ENCODE peak calls at places on chromosome 13, in five cellular contexts. One of them, this sample, is unnamed.

GRCh38 chr13:91482427-91482826 is 84.0 kb downstream of the GPC5 start:
- DNase-seq in epithelial cell of esophagus: no peak
- DNase-seq in dorsolateral prefrontal cortex: no peak
- DNase-seq in bronchial epithelial cell: no peak
- DNase-seq in heart left ventricle: no peak
- DNase-seq in this sample: no peak

GRCh38 chr13:48412881-48413351 is at the start of gene LPAR6:
- DNase-seq in bronchial epithelial cell: peak
- DNase-seq in dorsolateral prefrontal cortex: no peak
- DNase-seq in heart left ventricle: no peak
- DNase-seq in epithelial cell of esophagus: peak
- DNase-seq in this sample: no peak

GRCh38 chr13:86633346-86633745 is 834.1 kb upstream of the SLITRK6 start:
- DNase-seq in heart left ventricle: no peak
- DNase-seq in bronchial epithelial cell: no peak
- DNase-seq in dorsolateral prefrontal cortex: no peak
- DNase-seq in epithelial cell of esophagus: no peak
- DNase-seq in this sample: no peak

GRCh38 chr13:112657850-112658445 is 31.9 kb upstream of the ATP11A start:
- DNase-seq in bronchial epithelial cell: peak
- DNase-seq in heart left ventricle: peak
- DNase-seq in epithelial cell of esophagus: peak
- DNase-seq in dorsolateral prefrontal cortex: no peak
- DNase-seq in this sample: no peak

GRCh38 chr13:111130111-111130508 is 15.0 kb downstream of the ARHGEF7 start:
- DNase-seq in dorsolateral prefrontal cortex: no peak
- DNase-seq in heart left ventricle: no peak
- DNase-seq in epithelial cell of esophagus: no peak
- DNase-seq in bronchial epithelial cell: no peak
- DNase-seq in this sample: no peak

GRCh38 chr13:43331676-43332075 is 308.3 kb downstream of the DNAJC15 start:
- DNase-seq in bronchial epithelial cell: peak
- DNase-seq in heart left ventricle: no peak
- DNase-seq in epithelial cell of esophagus: peak
- DNase-seq in dorsolateral prefrontal cortex: peak
- DNase-seq in this sample: no peak

GRCh38 chr13:85386424-85386823 is 412.8 kb downstream of the SLITRK6 start:
- DNase-seq in heart left ventricle: no peak
- DNase-seq in bronchial epithelial cell: peak
- DNase-seq in epithelial cell of esophagus: no peak
- DNase-seq in dorsolateral prefrontal cortex: no peak
- DNase-seq in this sample: no peak

GRCh38 chr13:83880275-83881027 is 1.8 kb downstream of the SLITRK1 start:
- DNase-seq in bronchial epithelial cell: no peak
- DNase-seq in epithelial cell of esophagus: no peak
- DNase-seq in heart left ventricle: no peak
- DNase-seq in dorsolateral prefrontal cortex: no peak
- DNase-seq in this sample: no peak

GRCh38 chr13:77514336-77514726 is 21.2 kb upstream of the SCEL start:
- DNase-seq in dorsolateral prefrontal cortex: no peak
- DNase-seq in bronchial epithelial cell: no peak
- DNase-seq in epithelial cell of esophagus: no peak
- DNase-seq in heart left ventricle: no peak
- DNase-seq in this sample: no peak

GRCh38 chr13:105033999-105034398 is 1501.5 kb downstream of the EFNB2 start:
- DNase-seq in epithelial cell of esophagus: no peak
- DNase-seq in bronchial epithelial cell: no peak
- DNase-seq in dorsolateral prefrontal cortex: no peak
- DNase-seq in heart left ventricle: no peak
- DNase-seq in this sample: no peak

GRCh38 chr13:23979361-23980159 is 82.3 kb upstream of the C1QTNF9B start:
- DNase-seq in epithelial cell of esophagus: peak
- DNase-seq in dorsolateral prefrontal cortex: peak
- DNase-seq in heart left ventricle: peak
- DNase-seq in bronchial epithelial cell: peak
- DNase-seq in this sample: peak

GRCh38 chr13:110907301-110907700 is 7.6 kb downstream of the ANKRD10 start:
- DNase-seq in epithelial cell of esophagus: no peak
- DNase-seq in bronchial epithelial cell: no peak
- DNase-seq in heart left ventricle: no peak
- DNase-seq in dorsolateral prefrontal cortex: no peak
- DNase-seq in this sample: no peak

GRCh38 chr13:44312898-44313551 is 60.6 kb upstream of the SERP2 start:
- DNase-seq in heart left ventricle: no peak
- DNase-seq in bronchial epithelial cell: peak
- DNase-seq in dorsolateral prefrontal cortex: no peak
- DNase-seq in epithelial cell of esophagus: peak
- DNase-seq in this sample: no peak

GRCh38 chr13:34294483-34295129 is 476.7 kb downstream of the RFC3 start:
- DNase-seq in bronchial epithelial cell: peak
- DNase-seq in epithelial cell of esophagus: peak
- DNase-seq in dorsolateral prefrontal cortex: no peak
- DNase-seq in heart left ventricle: peak
- DNase-seq in this sample: no peak
- H3K4me3 ChIP-seq in bronchial epithelial cell: no peak
- H3K4me3 ChIP-seq in epithelial cell of esophagus: no peak
- H3K4me3 ChIP-seq in dorsolateral prefrontal cortex: no peak
- H3K4me3 ChIP-seq in heart left ventricle: no peak
- H3K4me3 ChIP-seq in this sample: no peak

DNA sequence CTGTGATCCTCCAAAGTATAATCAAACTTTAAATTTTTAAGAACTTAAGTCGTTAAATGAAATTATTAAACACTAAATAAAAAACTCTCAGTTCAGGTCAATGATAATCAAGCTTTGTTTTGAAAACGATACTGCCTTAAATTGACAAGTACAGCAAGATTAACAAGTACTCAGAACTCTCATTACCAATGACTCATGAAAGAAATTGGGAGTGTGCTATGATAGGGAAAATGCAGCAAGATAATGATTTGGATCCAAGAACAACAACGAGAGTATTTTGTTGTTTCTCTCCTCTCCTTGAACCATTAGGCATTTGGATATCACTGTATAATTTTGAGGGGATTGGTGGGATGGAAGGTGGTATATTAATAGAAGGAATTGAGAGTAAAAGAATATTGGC is 10.2 kb downstream of the N4BP2L2 start:
- DNase-seq in bronchial epithelial cell: peak
- DNase-seq in heart left ventricle: no peak
- DNase-seq in epithelial cell of esophagus: peak
- DNase-seq in dorsolateral prefrontal cortex: no peak
- DNase-seq in this sample: no peak
- H3K4me3 ChIP-seq in bronchial epithelial cell: no peak
- H3K4me3 ChIP-seq in heart left ventricle: no peak
- H3K4me3 ChIP-seq in epithelial cell of esophagus: no peak
- H3K4me3 ChIP-seq in dorsolateral prefrontal cortex: no peak
- H3K4me3 ChIP-seq in this sample: no peak

DNA sequence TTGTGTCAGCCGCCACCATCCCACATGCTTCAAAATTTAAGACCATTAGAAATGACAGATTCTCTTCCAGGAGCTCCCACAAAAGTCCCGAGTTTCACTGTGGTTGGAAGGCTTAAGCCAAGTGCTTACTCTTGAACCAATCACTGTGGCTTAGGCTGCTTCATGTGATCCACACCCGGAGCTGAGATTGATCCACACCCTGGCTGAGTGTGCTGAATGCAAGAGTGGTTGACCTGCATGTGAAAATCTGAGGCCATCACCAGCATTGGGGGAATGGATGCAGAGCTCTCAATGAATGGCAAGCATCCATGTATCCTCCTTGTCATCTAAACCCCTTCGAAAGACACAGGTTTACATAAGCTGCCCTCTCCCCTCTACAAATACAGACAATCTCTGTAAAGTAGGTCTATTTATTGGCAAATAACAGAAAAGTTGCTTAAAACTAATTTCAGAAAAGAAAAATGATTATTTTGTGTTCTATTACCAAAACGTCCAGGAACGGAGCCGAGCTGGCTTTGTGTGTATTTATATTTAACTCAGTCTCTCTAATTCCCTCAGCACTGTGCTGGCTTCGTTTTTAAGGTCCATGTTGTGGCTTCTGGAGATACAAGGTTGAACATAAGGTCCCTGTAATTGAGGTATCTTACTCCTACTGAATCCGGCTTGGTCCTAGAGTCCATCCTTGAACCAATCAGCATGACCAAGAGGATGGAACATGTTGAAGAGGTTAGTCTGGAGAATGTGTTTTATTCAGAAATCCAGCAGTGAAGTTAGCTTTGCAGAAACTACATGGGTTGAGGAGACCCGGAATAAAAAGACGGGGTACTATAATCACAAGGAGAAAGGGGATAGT is 332.4 kb downstream of the LIG4 start:
- DNase-seq in bronchial epithelial cell: no peak
- DNase-seq in epithelial cell of esophagus: no peak
- DNase-seq in dorsolateral prefrontal cortex: no peak
- DNase-seq in heart left ventricle: no peak
- DNase-seq in this sample: no peak
- H3K4me3 ChIP-seq in bronchial epithelial cell: no peak
- H3K4me3 ChIP-seq in epithelial cell of esophagus: no peak
- H3K4me3 ChIP-seq in dorsolateral prefrontal cortex: no peak
- H3K4me3 ChIP-seq in heart left ventricle: no peak
- H3K4me3 ChIP-seq in this sample: no peak

DNA sequence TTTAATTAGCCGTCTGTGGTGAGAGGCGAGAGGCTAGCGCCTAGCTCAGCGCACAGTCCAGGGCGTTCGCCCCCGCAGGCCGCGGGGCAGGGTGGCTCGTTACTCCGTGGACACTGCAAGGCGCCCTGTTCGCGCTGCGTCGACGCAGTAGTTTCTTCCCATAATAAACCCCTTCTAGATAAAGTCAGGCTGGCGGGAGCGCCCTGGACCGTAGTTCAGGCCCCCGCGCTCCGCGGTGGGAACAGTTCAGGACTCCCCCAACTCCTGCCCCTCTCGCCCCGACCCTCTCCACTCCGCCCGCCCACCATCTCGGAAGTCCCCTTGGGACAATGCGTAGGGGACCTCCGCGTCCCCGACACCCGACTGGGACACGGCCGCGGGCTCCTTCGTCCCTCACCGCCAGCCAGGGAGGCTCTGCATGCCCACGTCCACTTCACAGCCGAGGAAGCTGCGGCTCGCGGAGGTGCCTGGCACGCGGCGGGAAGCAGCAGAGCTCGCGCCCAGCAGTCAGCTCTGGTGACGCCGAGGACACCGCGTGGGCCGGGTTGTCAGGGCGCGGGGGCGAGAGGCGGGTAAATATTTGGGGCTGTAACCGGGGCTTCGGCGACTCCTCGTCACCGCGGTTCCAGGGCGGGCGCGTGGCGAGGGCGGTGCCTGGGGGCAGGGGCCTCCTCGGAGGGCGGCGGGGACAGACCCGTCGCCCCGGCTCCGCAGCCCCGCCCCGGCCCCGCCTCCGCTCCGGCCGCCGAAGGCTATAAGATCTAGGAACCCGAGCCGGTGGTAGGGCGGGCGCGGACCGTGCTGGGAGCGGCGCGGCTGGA is at the start of gene RGCC:
- DNase-seq in bronchial epithelial cell: peak
- DNase-seq in epithelial cell of esophagus: peak
- DNase-seq in heart left ventricle: peak
- DNase-seq in dorsolateral prefrontal cortex: peak
- DNase-seq in this sample: peak
- H3K4me3 ChIP-seq in bronchial epithelial cell: peak
- H3K4me3 ChIP-seq in epithelial cell of esophagus: peak
- H3K4me3 ChIP-seq in heart left ventricle: peak
- H3K4me3 ChIP-seq in dorsolateral prefrontal cortex: peak
- H3K4me3 ChIP-seq in this sample: peak

GRCh38 chr13:106753241-106753640 is 185.3 kb upstream of the ARGLU1 start:
- DNase-seq in bronchial epithelial cell: no peak
- DNase-seq in epithelial cell of esophagus: no peak
- DNase-seq in dorsolateral prefrontal cortex: no peak
- DNase-seq in heart left ventricle: no peak
- DNase-seq in this sample: no peak
- H3K4me3 ChIP-seq in bronchial epithelial cell: no peak
- H3K4me3 ChIP-seq in epithelial cell of esophagus: no peak
- H3K4me3 ChIP-seq in dorsolateral prefrontal cortex: no peak
- H3K4me3 ChIP-seq in heart left ventricle: peak
- H3K4me3 ChIP-seq in this sample: no peak

GRCh38 chr13:28425796-28426195 is 69.1 kb downstream of the FLT1 start:
- DNase-seq in heart left ventricle: no peak
- DNase-seq in epithelial cell of esophagus: no peak
- DNase-seq in bronchial epithelial cell: no peak
- DNase-seq in dorsolateral prefrontal cortex: no peak
- DNase-seq in this sample: no peak

GRCh38 chr13:28415994-28416411 is 78.9 kb downstream of the FLT1 start:
- DNase-seq in bronchial epithelial cell: peak
- DNase-seq in epithelial cell of esophagus: peak
- DNase-seq in heart left ventricle: no peak
- DNase-seq in dorsolateral prefrontal cortex: no peak
- DNase-seq in this sample: no peak

GRCh38 chr13:28423010-28423409 is 71.9 kb downstream of the FLT1 start:
- DNase-seq in bronchial epithelial cell: no peak
- DNase-seq in dorsolateral prefrontal cortex: no peak
- DNase-seq in heart left ventricle: peak
- DNase-seq in epithelial cell of esophagus: no peak
- DNase-seq in this sample: peak

DNA sequence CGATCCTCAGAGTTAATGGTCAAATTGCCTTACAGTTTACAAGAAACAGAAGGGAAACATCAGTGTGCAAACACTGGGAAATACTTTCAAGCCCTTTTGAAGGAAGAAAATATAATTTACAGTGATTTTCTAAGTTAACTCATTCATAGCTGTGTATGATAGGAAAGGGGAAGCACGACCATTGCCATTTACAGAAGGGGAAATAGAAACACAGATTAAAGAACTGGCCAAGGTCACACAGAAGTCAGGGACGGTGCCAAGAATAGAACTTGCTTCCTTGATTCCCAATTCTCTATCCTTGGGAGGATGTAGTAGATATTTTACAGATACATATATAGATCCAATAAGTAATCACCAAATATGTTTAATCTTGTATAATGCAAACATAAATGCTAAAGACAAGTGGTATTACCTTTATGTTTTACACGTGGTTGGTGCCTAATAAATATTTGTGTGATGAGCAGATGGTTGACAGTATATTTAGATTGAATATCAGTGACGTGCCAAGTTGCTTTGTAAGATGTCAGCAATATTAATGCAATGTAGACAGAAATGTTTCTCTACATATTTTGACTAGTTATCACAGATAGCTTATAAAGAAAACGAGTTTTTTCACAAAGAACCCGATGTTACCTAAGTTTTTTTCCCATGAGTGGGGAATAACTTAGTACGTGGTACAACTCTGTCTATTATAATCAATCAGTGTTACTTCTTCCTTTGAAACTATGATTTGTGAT is 73.1 kb downstream of the FLT1 start:
- DNase-seq in heart left ventricle: no peak
- DNase-seq in epithelial cell of esophagus: no peak
- DNase-seq in dorsolateral prefrontal cortex: no peak
- DNase-seq in bronchial epithelial cell: no peak
- DNase-seq in this sample: no peak
- H3K4me3 ChIP-seq in heart left ventricle: no peak
- H3K4me3 ChIP-seq in epithelial cell of esophagus: no peak
- H3K4me3 ChIP-seq in dorsolateral prefrontal cortex: no peak
- H3K4me3 ChIP-seq in bronchial epithelial cell: no peak
- H3K4me3 ChIP-seq in this sample: no peak

This sample was measured in spleen.